ENCODE peak calls at places on chromosomes 2 and 18, in ten cellular contexts. Q, L, D, T, Y, V, W, P, J and M are unnamed samples.

GRCh38 chr18:47780011-47780725 is 150.3 kb downstream of the SMAD2 start:
- DNase-seq in W (no peak), T (no peak), D (no peak), Y (no peak), J (no peak), L (no peak), P (no peak), Q (no peak), V (no peak), M (no peak)

GRCh38 chr2:237333748-237334147 is 80.2 kb downstream of the COL6A3 start:
- DNase-seq in D (no peak), T (no peak), Y (no peak), W (no peak), Q (no peak), J (no peak), V (no peak), P (no peak), L (no peak), M (no peak)

GRCh38 chr2:64819774-64820688 is 166.3 kb upstream of the SERTAD2 start:
- DNase-seq in Q (no peak), Y (no peak), W (no peak), P (no peak), V (no peak), T (no peak), D (no peak), L (no peak), J (no peak), M (no peak)

GRCh38 chr2:10759151-10759714 is 37.8 kb downstream of the ATP6V1C2 start:
- DNase-seq in V (no peak), L (no peak), J (no peak), Q (no peak), T (no peak), D (no peak), W (no peak), P (no peak), Y (no peak), M (no peak)

GRCh38 chr2:163527381-163527780 is 208.4 kb downstream of the FIGN start:
- DNase-seq in Y (no peak), D (no peak), Q (no peak), P (no peak), J (no peak), L (no peak), V (no peak), W (no peak), T (no peak), M (no peak)

GRCh38 chr2:158191569-158191968 is 89.9 kb downstream of the UPP2 start:
- DNase-seq in T (no peak), Q (no peak), W (no peak), P (no peak), J (peak), Y (no peak), V (peak), D (no peak), L (no peak), M (no peak)

GRCh38 chr2:49583010-49583409 is 428.7 kb upstream of the FSHR start:
- DNase-seq in D (no peak), P (no peak), Q (no peak), V (no peak), L (no peak), W (no peak), Y (no peak), J (no peak), T (no peak), M (no peak)

GRCh38 chr2:73004889-73005596 is 66.5 kb downstream of the SFXN5 start:
- DNase-seq in W (no peak), T (no peak), Y (no peak), J (no peak), P (no peak), V (no peak), L (no peak), D (no peak), Q (no peak), M (no peak)

GRCh38 chr2:238527565-238527964 is 100.8 kb downstream of the ASB1 start:
- DNase-seq in P (no peak), J (no peak), T (no peak), Q (no peak), D (no peak), V (peak), L (no peak), W (peak), Y (no peak), M (no peak)

GRCh38 chr2:193542762-193543161 is 1348.0 kb upstream of the TMEFF2 start:
- DNase-seq in W (no peak), J (no peak), Q (no peak), D (no peak), V (no peak), L (no peak), T (no peak), Y (no peak), P (no peak), M (no peak)

GRCh38 chr2:105469781-105470180 is 70.9 kb upstream of the FHL2 start:
- DNase-seq in V (no peak), P (no peak), D (no peak), Q (no peak), T (no peak), W (no peak), L (no peak), J (no peak), Y (no peak), M (no peak)

GRCh38 chr18:37669991-37670534 is 104.5 kb upstream of the CELF4 start:
- DNase-seq in L (no peak), D (no peak), Y (no peak), V (no peak), Q (no peak), T (no peak), W (no peak), J (peak), P (no peak), M (no peak)

GRCh38 chr2:168635065-168635577 is 167.3 kb upstream of the NOSTRIN start:
- DNase-seq in W (peak), J (peak), P (no peak), D (no peak), Q (peak), L (peak), V (peak), Y (no peak), T (no peak), M (no peak)

GRCh38 chr18:2655954-2656236 is 369 bp downstream of the SMCHD1 start:
- DNase-seq in T (no peak), Y (peak), V (no peak), W (no peak), Q (no peak), L (no peak), P (peak), D (no peak), J (peak), M (no peak)

GRCh38 chr18:29307231-29307630 is 1130.3 kb upstream of the CDH2 start:
- DNase-seq in D (no peak), V (no peak), Y (no peak), Q (no peak), W (no peak), P (no peak), T (no peak), J (no peak), L (no peak), M (no peak)

GRCh38 chr2:177641321-177641720 is 248.7 kb downstream of the AGPS start:
- DNase-seq in J (no peak), L (no peak), D (no peak), P (no peak), T (no peak), Q (no peak), V (no peak), Y (no peak), W (no peak), M (no peak)

GRCh38 chr2:46812381-46813024 is 103.1 kb downstream of the MCFD2 start:
- DNase-seq in W (peak), Q (no peak), T (no peak), V (peak), J (no peak), Y (peak), D (no peak), P (no peak), L (peak), M (no peak)

GRCh38 chr2:127398239-127398590 is 10.4 kb upstream of the MAP3K2 start:
- DNase-seq in Y (peak), V (peak), L (peak), D (peak), Q (peak), W (peak), T (peak), J (no peak), P (peak), M (peak)

GRCh38 chr2:65402339-65402738 is 30.1 kb downstream of the SPRED2 start:
- DNase-seq in W (peak), V (peak), Y (no peak), L (no peak), P (no peak), Q (no peak), J (no peak), D (no peak), T (no peak), M (no peak)

GRCh38 chr2:167862787-167863186 is 384.6 kb downstream of the STK39 start:
- DNase-seq in D (no peak), P (no peak), T (peak), W (peak), J (no peak), Q (no peak), Y (peak), L (no peak), V (no peak), M (no peak)

GRCh38 chr2:68734688-68735525 is at the start of gene ARHGAP25:
- DNase-seq in L (no peak), D (no peak), V (no peak), J (no peak), Y (no peak), P (no peak), Q (no peak), T (no peak), W (no peak), M (no peak)

GRCh38 chr2:14535156-14535555 is 97.4 kb upstream of the LRATD1 start:
- DNase-seq in Y (no peak), D (no peak), J (peak), Q (no peak), P (no peak), T (no peak), V (no peak), W (no peak), L (no peak), M (peak)

GRCh38 chr2:125516496-125517109 is 1139.4 kb upstream of the GYPC start:
- DNase-seq in J (peak), Y (peak), D (no peak), Q (no peak), T (no peak), W (peak), L (no peak), V (no peak), P (no peak), M (no peak)

GRCh38 chr2:231522418-231523180 is 7.6 kb downstream of the NMUR1 start:
- DNase-seq in D (no peak), Q (no peak), L (peak), P (no peak), Y (no peak), T (no peak), J (no peak), V (peak), W (no peak), M (no peak)

GRCh38 chr18:62118324-62118723 is 68.5 kb downstream of the PIGN start:
- DNase-seq in Y (peak), P (no peak), Q (no peak), V (peak), W (peak), D (no peak), J (no peak), T (no peak), L (no peak), M (no peak)

GRCh38 chr2:88188741-88189140 is 18.6 kb downstream of the THNSL2 start:
- DNase-seq in T (no peak), P (no peak), D (no peak), V (peak), J (no peak), L (no peak), W (peak), Y (no peak), Q (no peak), M (no peak)

GRCh38 chr2:164389411-164389810 is 231.9 kb downstream of the GRB14 start:
- DNase-seq in P (no peak), Y (no peak), W (no peak), V (no peak), D (no peak), L (no peak), J (no peak), Q (no peak), T (no peak), M (peak)

GRCh38 chr2:131584380-131584779 is 56.7 kb downstream of the CCDC74A start:
- DNase-seq in Y (no peak), W (no peak), P (no peak), L (no peak), T (no peak), D (no peak), J (no peak), Q (no peak), V (no peak), M (no peak)
- H3K4me3 ChIP-seq in Y (no peak), W (no peak), P (no peak), L (no peak), T (no peak), D (no peak), J (no peak), Q (no peak), V (no peak), M (no peak)

DNA sequence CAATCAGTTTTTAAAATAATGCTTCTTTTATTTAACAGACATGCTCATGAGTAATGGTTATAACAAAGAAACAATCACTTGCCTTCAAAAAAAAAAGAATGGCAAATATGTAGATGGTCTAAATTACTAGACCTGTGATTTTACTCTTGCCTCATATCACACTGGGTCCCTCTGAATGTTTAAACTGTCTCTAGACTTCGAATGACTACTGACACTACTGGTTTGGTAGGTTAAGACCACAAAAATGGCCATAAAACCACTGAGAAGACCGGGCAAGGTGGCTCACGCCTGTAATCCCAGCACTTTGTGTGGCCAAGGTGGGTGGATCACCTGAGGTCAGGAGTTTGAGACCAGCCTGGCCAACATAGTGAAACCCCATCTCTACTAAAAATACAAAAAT is 5.1 kb upstream of the SELENOI start:
- DNase-seq in L (no peak), D (no peak), T (no peak), P (no peak), Q (no peak), V (no peak), J (no peak), W (no peak), Y (no peak), M (no peak)
- TF ChIP-seq CTCF in L (no peak), D (no peak), T (no peak), P (no peak), Q (no peak), V (no peak), J (no peak), W (no peak), Y (no peak), M (no peak)

DNA sequence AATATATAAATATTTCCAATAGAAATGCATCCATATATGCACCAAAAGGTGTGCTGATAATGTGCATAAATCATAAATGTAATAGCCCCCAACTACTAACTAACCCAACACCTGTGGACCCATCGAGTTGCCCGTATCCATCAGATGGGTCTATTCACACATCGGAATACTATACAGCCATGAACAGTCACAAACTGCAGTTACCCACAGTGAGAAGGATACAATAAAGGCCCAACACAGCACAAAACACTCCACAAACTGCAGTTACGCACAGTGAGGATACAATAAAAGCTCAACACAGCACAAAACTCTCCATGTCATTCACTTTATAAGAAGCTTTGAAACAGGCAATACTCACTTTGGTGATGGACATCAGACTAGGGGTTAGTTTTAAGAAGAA is 145.3 kb upstream of the OTOS start:
- DNase-seq in P (no peak), D (no peak), T (no peak), W (no peak), Y (no peak), V (no peak), J (no peak), L (no peak), Q (no peak), M (no peak)
- H3K4me3 ChIP-seq in P (no peak), D (no peak), T (no peak), W (no peak), Y (no peak), V (no peak), J (no peak), L (no peak), Q (no peak), M (no peak)

DNA sequence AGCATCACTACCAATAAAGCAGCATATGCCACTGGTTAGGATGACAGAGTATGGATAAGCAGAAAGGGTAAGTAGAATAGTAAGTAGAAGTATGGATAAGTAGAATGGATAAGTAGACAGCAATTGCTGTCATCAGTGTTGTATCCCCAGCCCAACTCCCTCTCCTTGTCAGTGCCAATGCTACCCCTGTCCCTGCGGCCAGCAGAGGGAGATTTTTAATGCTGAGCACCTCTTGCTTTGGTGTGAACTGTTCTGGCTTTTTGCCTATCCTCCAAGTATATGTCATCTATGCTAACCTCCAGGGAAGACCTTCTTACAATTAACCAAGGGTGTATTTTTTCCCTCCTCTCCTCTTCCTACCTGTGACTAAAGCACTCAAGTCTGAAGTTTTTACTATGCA is 136.7 kb upstream of the SPHKAP start:
- DNase-seq in W (peak), J (peak), T (no peak), Y (no peak), L (no peak), V (peak), P (peak), Q (peak), D (peak), M (peak)
- TF ChIP-seq CTCF in W (peak), J (peak), T (peak), Y (peak), L (peak), V (no peak), P (peak), Q (peak), D (no peak), M (peak)

DNA sequence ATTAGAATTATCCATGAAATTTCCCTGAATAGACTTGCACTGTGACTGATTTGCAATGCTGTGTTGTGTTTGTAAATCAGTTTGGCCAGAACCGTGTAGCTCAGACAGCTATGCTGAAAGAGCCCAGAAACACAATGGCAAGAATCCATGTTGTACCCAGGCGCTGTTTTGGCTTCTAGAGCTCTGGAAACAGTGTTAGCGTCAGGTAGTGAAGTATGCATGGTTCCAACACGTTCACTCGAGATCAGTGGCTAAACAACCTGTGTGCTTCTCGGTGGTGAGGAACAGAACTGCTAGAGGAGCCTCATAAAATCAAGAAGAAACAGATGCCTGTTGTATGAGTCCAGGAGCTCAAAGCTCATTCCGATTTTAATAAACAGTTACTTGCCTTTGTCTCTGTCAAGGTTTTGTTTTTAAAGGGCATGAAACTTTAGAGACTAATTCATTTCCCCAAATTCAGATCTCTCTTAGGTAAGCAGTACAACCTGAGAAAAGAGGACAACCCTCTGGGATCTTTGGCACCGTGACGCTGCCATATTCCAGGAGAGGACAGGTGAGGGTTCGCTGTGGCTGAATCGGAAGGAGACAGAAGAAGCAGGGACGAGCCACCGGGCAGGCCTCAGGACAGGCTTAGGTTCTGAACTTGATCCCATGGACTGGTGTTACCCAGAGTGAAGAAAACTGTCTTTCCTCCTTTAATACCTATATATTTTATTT is 43.6 kb downstream of the GORASP2 start:
- DNase-seq in D (no peak), L (no peak), J (no peak), Q (no peak), T (no peak), V (peak), Y (no peak), P (no peak), W (peak), M (no peak)
- H3K4me3 ChIP-seq in D (peak), L (no peak), J (peak), Q (peak), T (no peak), V (no peak), Y (no peak), P (peak), W (no peak), M (peak)